ENCODE peak calls at places on chromosome 3, in five cellular contexts. U is stimulated activated naive B cell treated with anti-CD40 and anti-IgM and Interleukin-4, amounts not matched to agents 10 μg/mL and 1 μg/mL and 100 μg/mL, for 72 hours; Z is RPMI8226; X is MCF 10A; V is activated CD4-positive, alpha-beta memory T cell treated with anti-CD3 and anti-CD28 coated beads, Interleukin-2, amount 10 ng/mL, durations not matched to agents 7 days and 5 days. G is an unnamed sample.

GRCh38 chr3:29176501-29176900 is 104.4 kb upstream of the RBMS3 start:
- DNase-seq in X (no peak), U (no peak), V (no peak), Z (no peak), G (no peak)

GRCh38 chr3:11479230-11479620 is 164.5 kb downstream of the VGLL4 start:
- DNase-seq in X (no peak), V (no peak), U (no peak), Z (no peak), G (no peak)

GRCh38 chr3:140505876-140506275 is 172.0 kb upstream of the TRIM42 start:
- DNase-seq in U (no peak), Z (no peak), V (no peak), X (no peak), G (no peak)

GRCh38 chr3:81406318-81406717 is 355.1 kb downstream of the GBE1 start:
- DNase-seq in V (no peak), U (no peak), X (no peak), Z (no peak), G (no peak)

GRCh38 chr3:183108002-183108449 is 8.7 kb upstream of the MCCC1 start:
- DNase-seq in X (no peak), Z (peak; percentile 70), U (no peak), V (no peak), G (no peak)

GRCh38 chr3:177358085-177358967 is 161.0 kb upstream of the TBL1XR1 start:
- DNase-seq in V (peak; percentile 80), Z (peak; percentile 99), X (peak; percentile 94), U (peak; percentile 81), G (peak; percentile 6)

GRCh38 chr3:178823556-178824229 is 247.9 kb downstream of the ZMAT3 start:
- DNase-seq in V (no peak), Z (no peak), U (no peak), X (no peak), G (no peak)

GRCh38 chr3:184836090-184836785 is 24.3 kb downstream of the VPS8 start:
- DNase-seq in V (no peak), U (no peak), X (no peak), Z (no peak), G (no peak)